ENCODE peak calls at places on chromosomes 5 and 9, in six cellular contexts. V is HepG2, J is K562, N is SK-N-SH, I is H1, H is GM12878. W is an unnamed sample.

GRCh38 chr9:112174223-112174964 is 703 bp downstream of the SUSD1 start:
- DNase-seq in V (peak), J (peak), N (peak), I (no peak), H (peak), W (peak)

GRCh38 chr5:151696470-151697061 is 9.9 kb upstream of the SPARC start:
- DNase-seq in V (no peak), J (no peak), N (no peak), I (no peak), H (no peak), W (no peak)

GRCh38 chr5:177403194-177403825 is 2.8 kb upstream of the PFN3 start:
- DNase-seq in V (no peak), J (no peak), N (no peak), I (no peak), H (no peak), W (peak)

GRCh38 chr5:45385321-45386058 is 310.7 kb downstream of the HCN1 start:
- DNase-seq in V (no peak), J (no peak), N (no peak), I (no peak), H (no peak), W (no peak)

GRCh38 chr5:8473827-8474568 is 605.0 kb downstream of the MTRR start:
- DNase-seq in V (no peak), J (peak), N (no peak), I (no peak), H (no peak), W (no peak)

GRCh38 chr5:165805756-165806155 is 2300.3 kb downstream of the MAT2B start:
- DNase-seq in V (no peak), J (no peak), N (no peak), I (peak), H (no peak), W (no peak)

GRCh38 chr9:84207443-84208032 is 133.0 kb downstream of the SLC28A3 start:
- DNase-seq in V (no peak), J (no peak), N (no peak), I (no peak), H (no peak), W (no peak)

GRCh38 chr9:137012694-137013570 is 15.1 kb downstream of the ABCA2 start:
- DNase-seq in V (no peak), J (peak), N (peak), I (no peak), H (no peak), W (no peak)

GRCh38 chr9:112913326-112913725 is 22.6 kb upstream of the SLC46A2 start:
- DNase-seq in V (no peak), J (no peak), N (no peak), I (no peak), H (no peak), W (no peak)

GRCh38 chr9:124458441-124458840 is 8.2 kb downstream of the ADGRD2 start:
- DNase-seq in V (no peak), J (no peak), N (no peak), I (no peak), H (no peak), W (no peak)

GRCh38 chr9:134390537-134390936 is 64.3 kb downstream of the RXRA start:
- DNase-seq in V (no peak), J (no peak), N (no peak), I (no peak), H (no peak), W (no peak)

GRCh38 chr5:35171108-35171507 is 59.2 kb downstream of the PRLR start:
- DNase-seq in V (no peak), J (no peak), N (no peak), I (no peak), H (no peak), W (no peak)

GRCh38 chr9:72773570-72773969 is 179.3 kb downstream of the ALDH1A1 start:
- DNase-seq in V (no peak), J (no peak), N (no peak), I (no peak), H (no peak), W (no peak)

GRCh38 chr5:132253008-132253441 is 4.5 kb upstream of the PDLIM4 start:
- DNase-seq in V (no peak), J (no peak), N (no peak), I (no peak), H (no peak), W (peak)

GRCh38 chr5:134948929-134949328 is 18.8 kb upstream of the CATSPER3 start:
- DNase-seq in V (no peak), J (no peak), N (no peak), I (no peak), H (no peak), W (no peak)

GRCh38 chr9:89428901-89429890 is 68.7 kb downstream of the SEMA4D start:
- DNase-seq in V (no peak), J (peak), N (no peak), I (peak), H (no peak), W (no peak)

GRCh38 chr5:111863801-111864200 is 106.8 kb upstream of the NREP start:
- DNase-seq in V (no peak), J (no peak), N (no peak), I (no peak), H (no peak), W (no peak)

GRCh38 chr9:97397220-97397619 is 14.7 kb upstream of the TDRD7 start:
- DNase-seq in V (no peak), J (no peak), N (no peak), I (no peak), H (peak), W (no peak)

GRCh38 chr5:135308752-135309151 is 90.3 kb downstream of the MACROH2A1 start:
- DNase-seq in V (peak), J (no peak), N (no peak), I (no peak), H (no peak), W (no peak)

GRCh38 chr9:109341561-109341960 is 20.7 kb upstream of the EPB41L4B start:
- DNase-seq in V (no peak), J (no peak), N (no peak), I (no peak), H (no peak), W (no peak)

GRCh38 chr5:97951139-97951538 is 768.1 kb upstream of the RIOK2 start:
- DNase-seq in V (no peak), J (no peak), N (no peak), I (no peak), H (no peak), W (no peak)

GRCh38 chr5:55816342-55816741 is 34.8 kb upstream of the IL31RA start:
- DNase-seq in V (no peak), J (no peak), N (no peak), I (no peak), H (no peak), W (no peak)

GRCh38 chr9:129009584-129010141 is 18.5 kb downstream of the SH3GLB2 start:
- DNase-seq in V (no peak), J (no peak), N (no peak), I (no peak), H (no peak), W (no peak)

GRCh38 chr9:129898205-129898604 is 62.9 kb downstream of the USP20 start:
- DNase-seq in V (no peak), J (no peak), N (no peak), I (no peak), H (no peak), W (no peak)

GRCh38 chr9:68832101-68832500 is 127.1 kb downstream of the PIP5K1B start:
- DNase-seq in V (no peak), J (no peak), N (no peak), I (no peak), H (no peak), W (no peak)

GRCh38 chr5:172766287-172767104 is 4.5 kb downstream of the DUSP1 start:
- DNase-seq in V (peak), J (no peak), N (no peak), I (no peak), H (no peak), W (no peak)

GRCh38 chr9:71333311-71333710 is 211.9 kb upstream of the TRPM3 start:
- DNase-seq in V (no peak), J (no peak), N (no peak), I (no peak), H (no peak), W (no peak)

GRCh38 chr5:143172736-143173135 is 230.8 kb downstream of the NR3C1 start:
- DNase-seq in V (no peak), J (no peak), N (no peak), I (no peak), H (no peak), W (no peak)

GRCh38 chr9:90880669-90881068 is 79.0 kb downstream of the SYK start:
- DNase-seq in V (no peak), J (no peak), N (no peak), I (no peak), H (no peak), W (no peak)

GRCh38 chr5:59385700-59386099 is 507.8 kb downstream of the PDE4D start:
- DNase-seq in V (no peak), J (no peak), N (no peak), I (no peak), H (no peak), W (no peak)

DNA sequence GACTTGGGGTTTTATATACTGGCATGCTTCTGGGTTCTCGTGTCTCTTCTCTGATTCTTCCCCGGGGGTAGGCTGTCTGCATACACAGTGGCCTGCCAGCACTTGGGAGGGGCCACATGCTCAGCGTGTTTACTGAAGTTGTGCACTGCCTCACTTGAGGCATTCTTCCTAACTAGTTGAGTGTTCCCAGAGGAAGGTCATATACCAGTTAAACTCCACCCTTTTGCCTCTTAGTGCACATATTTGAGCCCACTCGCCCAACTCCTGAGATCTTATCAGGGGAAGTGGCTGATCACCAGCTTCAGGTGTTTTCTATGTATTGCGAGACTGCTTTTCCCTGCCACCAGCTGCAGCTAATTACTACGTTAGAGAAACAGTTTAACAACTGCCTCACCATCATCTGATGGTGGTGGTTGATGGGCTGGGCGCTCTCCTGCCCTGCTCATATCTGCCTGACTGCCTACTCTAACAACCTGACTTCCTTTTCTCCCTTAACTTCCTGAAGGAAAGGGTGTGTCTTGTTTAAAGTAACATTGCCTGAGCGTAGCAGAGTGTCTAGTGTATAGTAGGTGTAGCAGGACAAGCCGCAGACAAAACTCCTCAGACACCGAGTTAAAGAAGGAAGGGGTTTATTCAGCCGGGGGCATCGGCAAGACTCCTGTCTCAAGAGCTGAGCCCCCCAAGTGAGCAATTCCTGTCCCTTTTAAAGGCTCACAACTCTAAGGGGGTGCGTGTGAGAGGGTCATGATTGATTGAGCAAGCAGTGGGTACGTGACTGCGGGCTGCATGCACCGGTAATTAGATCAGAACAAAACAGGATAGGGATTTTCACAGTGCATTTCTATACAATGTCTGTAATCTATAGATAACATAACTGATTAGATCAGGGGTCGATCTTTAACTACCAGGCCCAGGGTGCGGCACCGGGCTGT is 60.1 kb upstream of the CLINT1 start:
- DNase-seq in V (no peak), J (no peak), N (no peak), I (no peak), H (no peak), W (no peak)
- H3K4me3 ChIP-seq in V (no peak), J (no peak), N (no peak), I (no peak), H (no peak), W (no peak)

DNA sequence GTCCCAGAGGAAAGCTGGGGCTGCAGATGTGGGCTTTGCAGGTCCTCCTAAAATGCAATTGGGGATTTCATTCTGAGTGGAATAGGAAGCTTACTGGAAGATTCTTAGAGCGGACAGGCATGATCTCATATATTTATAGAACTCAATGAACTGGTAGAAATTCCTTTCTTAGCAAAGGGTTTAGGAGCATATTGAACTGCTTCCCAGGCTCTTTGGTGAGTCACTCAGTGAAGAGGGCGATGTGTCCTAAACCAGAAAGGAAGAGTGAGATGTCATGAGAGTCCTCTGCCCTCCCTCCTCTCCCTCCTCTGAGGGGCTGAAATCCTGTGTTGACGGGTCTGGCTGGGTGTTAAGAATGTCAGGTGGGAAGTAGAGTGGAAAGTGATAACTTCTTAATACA is 26.3 kb upstream of the SEMA6A start:
- DNase-seq in V (no peak), J (no peak), N (no peak), I (no peak), H (no peak), W (no peak)
- TF ChIP-seq GABPA in V (no peak), J (no peak), N (no peak), I (no peak), H (no peak), W (no peak)

GRCh38 chr5:138178516-138179276 is at the start of the genes BRD8 and KIF20A:
- DNase-seq in V (peak), J (peak), N (peak), I (peak), H (peak), W (peak)
- H3K4me3 ChIP-seq in V (peak), J (peak), N (peak), I (peak), H (peak), W (peak)

GRCh38 chr9:27539479-27540441 is 10.1 kb upstream of the MOB3B start:
- DNase-seq in V (peak), J (no peak), N (no peak), I (no peak), H (peak), W (no peak)
- TF ChIP-seq GABPA in V (no peak), J (no peak), N (no peak), I (no peak), H (no peak), W (no peak)

GRCh38 chr5:150166193-150167162 is at the start of gene CDX1:
- DNase-seq in V (no peak), J (no peak), N (peak), I (no peak), H (no peak), W (no peak)

GRCh38 chr5:150164640-150165039 is 1.9 kb upstream of the CDX1 start:
- DNase-seq in V (no peak), J (no peak), N (no peak), I (no peak), H (no peak), W (no peak)

GRCh38 chr5:150168864-150169263 is 2.3 kb downstream of the CDX1 start:
- DNase-seq in V (no peak), J (no peak), N (no peak), I (no peak), H (no peak), W (no peak)

GRCh38 chr5:150167908-150168307 is 1.3 kb downstream of the CDX1 start:
- DNase-seq in V (no peak), J (no peak), N (no peak), I (no peak), H (no peak), W (no peak)

DNA sequence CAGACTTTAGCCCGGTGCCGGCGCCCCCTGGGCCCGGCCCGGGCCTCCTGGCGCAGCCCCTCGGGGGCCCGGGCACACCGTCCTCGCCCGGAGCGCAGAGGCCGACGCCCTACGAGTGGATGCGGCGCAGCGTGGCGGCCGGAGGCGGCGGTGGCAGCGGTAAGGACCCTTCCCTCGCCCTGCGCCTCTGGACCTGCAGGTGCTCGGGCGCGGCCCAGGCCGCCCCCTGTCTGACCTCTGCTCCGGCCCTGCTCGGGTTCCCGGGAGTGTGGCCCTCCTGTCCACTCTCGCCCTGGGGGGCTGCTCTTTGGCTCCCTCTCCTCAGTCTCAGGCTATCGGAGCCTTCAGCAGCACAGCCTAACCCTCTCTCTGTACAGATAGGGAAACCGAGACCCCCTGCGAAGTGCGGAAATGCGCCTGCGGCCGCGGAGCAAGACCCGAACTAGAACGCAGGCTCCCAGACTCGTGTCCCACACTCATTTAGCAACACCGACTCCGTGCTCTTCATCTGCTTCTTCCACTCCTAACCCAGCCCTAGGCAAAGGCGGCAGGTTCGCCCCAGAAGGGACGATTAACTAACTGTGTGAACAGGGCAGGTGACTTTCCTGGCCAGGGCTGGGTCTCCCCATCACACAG is 703 bp downstream of the CDX1 start:
- DNase-seq in V (no peak), J (no peak), N (no peak), I (no peak), H (no peak), W (no peak)
- H3K4me3 ChIP-seq in V (no peak), J (no peak), N (no peak), I (no peak), H (no peak), W (no peak)

GRCh38 chr5:121695307-121695706 is 156.4 kb upstream of the FTMT start:
- DNase-seq in V (no peak), J (no peak), N (no peak), I (no peak), H (no peak), W (no peak)

GRCh38 chr5:121698690-121699089 is 153.0 kb upstream of the FTMT start:
- DNase-seq in V (no peak), J (no peak), N (no peak), I (no peak), H (no peak), W (no peak)

GRCh38 chr5:121691478-121691877 is 160.2 kb upstream of the FTMT start:
- DNase-seq in V (peak), J (peak), N (no peak), I (no peak), H (no peak), W (no peak)

GRCh38 chr5:121692163-121692562 is 159.5 kb upstream of the FTMT start:
- DNase-seq in V (no peak), J (no peak), N (no peak), I (no peak), H (no peak), W (no peak)

DNA sequence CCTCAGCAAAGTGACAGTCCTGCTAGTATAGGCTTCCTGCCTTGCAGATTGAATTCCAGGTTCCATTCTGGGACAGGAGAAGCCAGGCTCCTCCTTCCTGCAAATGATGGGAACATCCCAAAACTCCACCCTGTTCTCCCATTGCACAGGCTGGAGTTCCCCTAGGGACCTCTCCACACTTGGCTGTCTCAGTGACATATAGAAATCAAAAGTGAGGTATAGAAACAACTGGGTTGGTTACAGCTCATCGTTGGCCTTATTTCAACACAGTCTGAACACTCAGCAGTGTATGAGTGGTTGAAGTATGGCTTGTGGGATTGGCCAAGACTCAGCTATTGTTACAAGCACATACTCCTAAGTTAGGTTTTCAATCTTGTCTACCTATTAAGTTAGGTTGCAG is 157.8 kb upstream of the FTMT start:
- DNase-seq in V (no peak), J (no peak), N (no peak), I (no peak), H (no peak), W (no peak)
- TF ChIP-seq GABPA in V (no peak), J (no peak), N (no peak), I (no peak), H (no peak), W (no peak)

GRCh38 chr5:107513337-107514125 is 157.2 kb downstream of the EFNA5 start:
- DNase-seq in V (no peak), J (no peak), N (no peak), I (no peak), H (peak), W (no peak)
- H3K4me3 ChIP-seq in V (no peak), J (no peak), N (no peak), I (no peak), H (peak), W (no peak)